ENCODE peak calls at places on chromosomes 6 and 20, in seven cellular contexts. Y, D, M, G, X, N and T are unnamed samples.

GRCh38 chr6:161367472-161367871 is 93.6 kb upstream of the AGPAT4 start:
- DNase-seq in G (peak; percentile 23), N (no peak), M (no peak), Y (no peak), D (no peak), X (no peak), T (no peak)

GRCh38 chr20:32536861-32537656 is 48.1 kb downstream of the NOL4L start:
- DNase-seq in D (no peak), N (peak; percentile 63), G (no peak), Y (peak; percentile 59), M (no peak), X (no peak), T (peak; percentile 62)

GRCh38 chr6:30444451-30444742 is 44.9 kb upstream of the HLA-E start:
- DNase-seq in N (no peak), M (no peak), X (no peak), Y (no peak), D (no peak), G (no peak), T (no peak)

GRCh38 chr20:36786246-36786645 is 12.7 kb upstream of the DSN1 start:
- DNase-seq in Y (no peak), N (no peak), G (no peak), D (no peak), X (no peak), M (no peak), T (no peak)

GRCh38 chr6:87152528-87152950 is 2.8 kb upstream of the ZNF292 start:
- DNase-seq in D (no peak), G (no peak), N (no peak), X (no peak), Y (no peak), M (peak; percentile 22), T (no peak)

GRCh38 chr6:45988635-45989034 is 27.0 kb downstream of the CLIC5 start:
- DNase-seq in M (no peak), G (no peak), Y (no peak), X (no peak), N (no peak), D (no peak), T (no peak)

GRCh38 chr20:50484271-50484976 is 25.8 kb upstream of the PTPN1 start:
- DNase-seq in M (peak; percentile 24), G (no peak), X (no peak), Y (no peak), D (no peak), N (no peak), T (no peak)

GRCh38 chr6:26233608-26234420 is 131.2 kb upstream of the BTN3A2 start:
- DNase-seq in X (no peak), D (no peak), N (peak; percentile 79), G (peak; percentile 68), Y (peak; percentile 57), M (peak; percentile 59), T (peak; percentile 53)

GRCh38 chr6:13420269-13420668 is 67.1 kb downstream of the GFOD1 start:
- DNase-seq in D (no peak), G (peak; percentile 66), N (no peak), X (no peak), Y (no peak), M (no peak), T (no peak)

GRCh38 chr20:57190536-57191265 is 75.7 kb downstream of the BMP7 start:
- DNase-seq in G (no peak), Y (no peak), M (no peak), X (no peak), N (no peak), D (no peak), T (no peak)

GRCh38 chr20:49477200-49477599 is 5.3 kb downstream of the KCNB1 start:
- DNase-seq in M (no peak), N (no peak), G (no peak), X (no peak), D (no peak), Y (no peak), T (no peak)